ENCODE peak calls at places on chromosome 6, in four cellular contexts. P, H, F and W are unnamed samples.

GRCh38 chr6:79250107-79250514 is 15.6 kb upstream of the HMGN3 start:
- DNase-seq in P (no peak), H (no peak), F (no peak), W (no peak)

GRCh38 chr6:169158182-169158573 is 95.5 kb downstream of the THBS2 start:
- DNase-seq in P (peak), F (peak), H (peak), W (no peak)

GRCh38 chr6:32973144-32973854 is 4.9 kb downstream of the BRD2 start:
- DNase-seq in P (no peak), F (no peak), H (no peak), W (no peak)

GRCh38 chr6:30769088-30769852 is 24.9 kb upstream of the IER3 start:
- DNase-seq in P (no peak), F (peak), H (peak), W (peak)

GRCh38 chr6:44002591-44003344 is 124.5 kb downstream of the MRPL14 start:
- DNase-seq in P (peak), F (peak), H (peak), W (no peak)

GRCh38 chr6:156175971-156176421 is 601.2 kb upstream of the ARID1B start:
- DNase-seq in H (no peak), F (no peak), P (no peak), W (no peak)

GRCh38 chr6:134544737-134545136 is 226.8 kb upstream of the SGK1 start:
- DNase-seq in H (no peak), P (no peak), F (no peak), W (no peak)

GRCh38 chr6:77456531-77457248 is 6.6 kb downstream of the HTR1B start:
- DNase-seq in H (peak), F (no peak), P (no peak), W (peak)

GRCh38 chr6:156822747-156823206 is 45.6 kb downstream of the ARID1B start:
- DNase-seq in H (no peak), P (no peak), F (no peak), W (no peak)

GRCh38 chr6:16681260-16681873 is 79.9 kb downstream of the ATXN1 start:
- DNase-seq in P (no peak), F (no peak), H (peak), W (peak)

GRCh38 chr6:2387445-2387844 is 142.0 kb upstream of the GMDS start:
- DNase-seq in H (no peak), P (no peak), F (no peak), W (no peak)

GRCh38 chr6:11309947-11310665 is 77.6 kb upstream of the NEDD9 start:
- DNase-seq in H (no peak), P (no peak), F (peak), W (no peak)

GRCh38 chr6:79377047-79377446 is 142.6 kb upstream of the HMGN3 start:
- DNase-seq in P (no peak), H (no peak), F (no peak), W (no peak)

GRCh38 chr6:129683606-129684322 is 26.2 kb downstream of the ARHGAP18 start:
- DNase-seq in H (peak), F (peak), P (no peak), W (peak)

GRCh38 chr6:54813901-54814300 is 32.7 kb upstream of the FAM83B start:
- DNase-seq in P (no peak), F (no peak), H (no peak), W (no peak)

GRCh38 chr6:109183109-109183508 is 87.8 kb downstream of the CEP57L1 start:
- DNase-seq in P (no peak), H (no peak), F (no peak), W (no peak)

GRCh38 chr6:142842423-142843261 is 102.3 kb downstream of the HIVEP2 start:
- DNase-seq in H (peak), F (no peak), P (no peak), W (no peak)

GRCh38 chr6:143740213-143740612 is 62.4 kb downstream of the PHACTR2 start:
- DNase-seq in P (no peak), F (no peak), H (no peak), W (no peak)

GRCh38 chr6:56096454-56096853 is 150.9 kb downstream of the COL21A1 start:
- DNase-seq in P (no peak), F (no peak), H (no peak), W (no peak)

GRCh38 chr6:121399971-121400370 is 35.5 kb upstream of the GJA1 start:
- DNase-seq in P (no peak), H (no peak), F (no peak), W (no peak)

GRCh38 chr6:64254558-64254957 is 619.0 kb downstream of the PHF3 start:
- DNase-seq in F (no peak), P (no peak), H (no peak), W (no peak)

GRCh38 chr6:24752917-24753486 is 21.7 kb upstream of the GMNN start:
- DNase-seq in F (no peak), H (no peak), P (no peak), W (no peak)

GRCh38 chr6:111096246-111096645 is 8.9 kb downstream of the SLC16A10 start:
- DNase-seq in H (no peak), P (no peak), F (peak), W (no peak)

GRCh38 chr6:169858935-169859351 is 107.5 kb downstream of the ERMARD start:
- DNase-seq in F (no peak), P (no peak), H (no peak), W (no peak)

GRCh38 chr6:43020847-43021246 is 576 bp upstream of the RRP36 start:
- DNase-seq in P (no peak), H (no peak), F (no peak), W (no peak)

GRCh38 chr6:2738373-2738979 is 12.2 kb downstream of the MYLK4 start:
- DNase-seq in H (peak), F (no peak), P (peak), W (no peak)

GRCh38 chr6:166221040-166221439 is 53.4 kb upstream of the TBXT start:
- DNase-seq in F (no peak), H (no peak), P (no peak), W (no peak)

GRCh38 chr6:56938634-56939294 is 16.1 kb upstream of the BEND6 start:
- DNase-seq in P (no peak), F (no peak), H (peak), W (peak)

GRCh38 chr6:127716425-127716930 is 139.5 kb downstream of the C6orf58 start:
- DNase-seq in F (no peak), P (no peak), H (no peak), W (no peak)

GRCh38 chr6:105499928-105500327 is 97.0 kb upstream of the PREP start:
- DNase-seq in F (no peak), H (no peak), P (no peak), W (no peak)

GRCh38 chr6:16568128-16568527 is 193.1 kb downstream of the ATXN1 start:
- DNase-seq in H (no peak), P (no peak), F (no peak), W (no peak)

GRCh38 chr6:162538643-162539064 is 188.9 kb downstream of the PRKN start:
- DNase-seq in P (no peak), H (no peak), F (no peak), W (no peak)

GRCh38 chr6:162543221-162543620 is 184.3 kb downstream of the PRKN start:
- DNase-seq in H (no peak), F (no peak), P (no peak), W (no peak)

GRCh38 chr6:162546905-162547304 is 180.7 kb downstream of the PRKN start:
- DNase-seq in F (no peak), P (no peak), H (no peak), W (no peak)

DNA sequence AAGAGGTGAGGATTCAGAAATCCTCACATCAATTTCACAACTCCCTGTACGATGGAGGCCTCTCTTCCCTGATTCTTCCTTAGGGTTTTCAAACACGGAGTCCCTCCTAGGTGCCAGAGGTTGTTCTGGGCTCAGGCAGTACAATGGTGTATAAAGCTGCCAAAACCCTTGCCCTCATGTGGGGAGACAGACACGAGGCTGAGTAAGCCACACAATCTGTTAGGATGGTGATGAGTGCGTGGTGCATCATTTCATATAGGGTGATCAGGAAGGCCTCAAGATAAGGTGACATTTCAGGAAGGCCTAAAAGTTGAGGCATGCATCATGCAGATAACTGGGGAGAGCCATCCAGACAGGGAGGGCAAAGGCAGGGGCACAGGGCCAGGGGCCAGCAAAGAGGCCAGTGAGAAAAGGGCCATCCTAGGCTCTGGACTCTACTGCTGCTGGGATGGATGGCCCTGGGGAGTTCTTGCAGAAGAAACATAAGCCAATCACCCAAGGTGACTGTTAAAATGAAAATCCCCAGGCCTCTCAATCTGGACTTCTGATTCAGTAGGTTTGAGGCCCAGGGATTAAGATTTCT is 186.5 kb downstream of the PRKN start:
- DNase-seq in H (no peak), F (no peak), P (no peak), W (no peak)
- TF ChIP-seq CTCF in H (no peak), F (no peak), P (no peak), W (no peak)

DNA sequence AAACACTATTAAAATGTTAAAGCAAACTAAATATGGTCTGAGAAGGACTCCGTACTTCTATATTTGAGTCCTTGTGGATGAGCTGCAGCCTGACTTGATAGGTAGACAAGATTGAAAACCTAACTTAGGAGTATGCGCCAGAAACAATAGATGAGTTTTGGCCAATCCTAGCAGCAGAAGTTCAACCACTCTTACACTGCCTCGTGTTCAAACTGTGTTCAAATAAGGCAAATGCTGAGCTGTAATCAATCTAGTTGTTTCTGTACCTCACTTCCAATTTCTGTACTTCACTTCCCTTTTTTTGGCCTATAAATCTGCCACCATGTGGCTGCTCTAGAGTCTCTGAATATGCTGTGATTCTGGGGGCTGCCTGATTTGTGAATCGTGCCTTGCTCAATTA is 13.2 kb upstream of the SERINC1 start:
- DNase-seq in H (no peak), F (no peak), P (no peak), W (no peak)
- TF ChIP-seq CTCF in H (no peak), F (no peak), P (no peak), W (no peak)

DNA sequence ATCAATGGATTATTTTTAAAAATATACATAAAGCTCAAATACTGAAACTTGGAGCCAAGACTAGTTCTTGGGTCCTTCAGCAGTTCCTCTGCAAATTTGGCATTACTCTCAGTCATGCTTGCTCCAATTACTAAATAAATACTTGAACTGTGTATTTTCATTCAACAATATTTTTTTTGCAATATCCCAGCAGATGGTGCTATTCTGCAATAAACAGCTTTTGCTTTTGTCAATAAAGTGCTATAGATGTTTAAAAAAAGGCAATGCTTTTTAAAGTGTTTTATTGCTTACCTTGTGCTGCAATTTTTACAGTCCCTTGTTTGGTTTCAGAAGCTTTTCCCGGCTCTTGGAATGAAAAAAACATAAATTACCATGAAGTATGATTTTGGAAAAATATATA is 243.4 kb downstream of the TRDN start:
- DNase-seq in F (no peak), H (no peak), P (no peak), W (no peak)
- TF ChIP-seq CTCF in F (peak), H (peak), P (peak), W (no peak)

DNA sequence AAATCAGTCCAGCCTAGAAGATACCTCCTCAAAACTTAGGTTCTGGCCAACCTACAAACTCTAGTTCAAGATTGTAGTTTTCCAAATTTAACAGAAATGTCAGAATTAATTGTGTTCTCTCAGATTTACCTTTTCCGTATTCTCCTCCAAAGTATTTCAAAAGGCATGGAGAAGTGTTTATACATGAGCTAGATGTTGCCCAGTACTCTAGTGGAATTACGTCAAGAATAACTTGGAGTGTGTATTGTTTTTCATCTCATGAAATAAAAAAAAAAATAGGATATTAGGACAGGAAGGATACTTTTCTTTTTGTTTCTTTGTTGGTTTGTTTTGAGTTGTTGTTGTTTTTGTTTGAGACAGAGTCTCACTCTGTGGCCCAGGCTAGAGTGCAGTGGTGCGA is 32.3 kb upstream of the MARCKS start:
- DNase-seq in F (no peak), P (no peak), H (no peak), W (no peak)
- TF ChIP-seq CTCF in F (no peak), P (no peak), H (no peak), W (no peak)

DNA sequence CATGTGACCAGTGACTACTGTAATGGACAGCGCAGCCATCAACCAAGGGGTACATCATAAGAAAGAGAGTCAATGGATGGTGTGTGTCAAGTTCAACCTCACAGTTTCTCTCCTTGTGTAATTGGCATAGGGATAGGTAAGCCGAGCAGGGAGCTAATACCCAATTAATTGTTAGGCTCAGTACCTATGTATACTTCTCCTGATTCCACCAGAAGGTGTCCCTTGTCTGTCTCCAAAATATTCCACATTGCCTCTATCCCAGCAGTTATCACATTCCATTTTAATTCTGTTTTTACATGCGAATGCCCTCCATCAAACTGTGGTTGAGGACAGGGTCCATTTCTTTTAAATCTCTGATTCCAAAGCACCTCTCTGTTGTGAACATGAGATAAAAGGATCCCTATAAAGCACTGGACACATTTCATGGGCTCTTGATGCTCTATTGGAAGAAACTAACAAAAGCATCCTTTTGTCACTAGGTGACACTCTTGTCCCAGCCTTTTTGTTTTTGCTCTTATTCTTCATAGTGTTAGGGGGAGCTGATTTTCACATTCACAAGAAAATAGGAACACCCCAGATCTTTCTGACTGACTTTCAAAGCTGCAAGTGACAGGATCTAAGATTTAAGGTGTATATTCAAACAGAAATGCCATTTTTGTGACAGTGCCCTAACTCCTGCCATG is 38.9 kb downstream of the FBXO9 start:
- DNase-seq in H (no peak), F (no peak), P (no peak), W (no peak)
- TF ChIP-seq CTCF in H (no peak), F (no peak), P (peak), W (no peak)

GRCh38 chr6:126123226-126123625 is 136.9 kb downstream of the TRMT11 start:
- DNase-seq in H (peak), F (no peak), P (no peak), W (no peak)

DNA sequence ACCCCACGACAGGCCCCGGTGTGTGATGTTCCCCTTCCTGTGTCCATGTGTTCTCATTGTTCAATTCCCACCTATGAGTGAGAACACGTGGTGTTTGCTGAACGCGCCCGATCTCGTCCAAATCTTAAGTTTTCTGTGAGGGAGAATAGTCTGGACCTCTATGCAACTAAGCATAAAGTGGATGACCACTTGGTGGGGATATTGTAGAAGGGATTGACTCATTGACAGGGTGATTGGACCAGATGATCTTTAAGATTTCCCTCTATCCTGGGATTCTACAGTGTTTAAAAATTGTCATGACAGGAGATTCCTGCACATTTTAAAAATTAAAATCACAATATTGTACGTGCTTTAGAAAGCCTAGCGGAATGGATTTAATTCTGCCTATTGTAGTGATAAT is 141.3 kb downstream of the TRMT11 start:
- DNase-seq in F (no peak), P (no peak), H (no peak), W (no peak)
- TF ChIP-seq CTCF in F (no peak), P (peak), H (peak), W (no peak)

DNA sequence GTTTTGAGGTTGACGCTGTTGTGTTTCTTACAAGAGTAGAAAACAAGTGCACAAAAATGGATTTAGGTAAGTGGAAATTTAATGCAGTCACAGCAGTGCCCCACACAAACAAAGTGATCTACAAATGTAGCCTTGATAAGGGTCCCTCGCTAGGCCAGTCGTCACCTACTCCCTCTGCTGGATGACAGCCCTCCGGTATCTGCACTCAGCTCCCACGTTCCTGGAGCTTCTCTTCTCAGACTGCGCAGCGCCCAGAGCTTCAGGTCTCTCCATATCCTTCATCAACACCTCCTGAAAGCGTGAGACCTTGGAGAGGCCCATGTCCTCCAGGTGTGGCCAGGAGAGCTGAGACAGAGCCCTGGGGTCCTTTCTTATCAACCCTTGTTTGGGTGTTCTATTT is 58.3 kb upstream of the MAP3K4 start:
- DNase-seq in P (no peak), F (no peak), H (no peak), W (no peak)
- TF ChIP-seq CTCF in P (peak), F (no peak), H (peak), W (peak)